ENCODE peak calls at places on chromosomes 4 and X, in six cellular contexts. H is K562, L is GM12891, N is H1, R is HepG2, W is GM12878. A is an unnamed sample.

GRCh38 chr4:3255611-3256186 is 6.7 kb downstream of the MSANTD1 start:
- DNase-seq in H (no peak), L (no peak), N (peak), R (no peak), W (no peak), A (peak)

GRCh38 chr4:11914406-11914805 is 485.7 kb upstream of the HS3ST1 start:
- DNase-seq in H (no peak), L (no peak), N (no peak), R (no peak), W (no peak), A (no peak)

GRCh38 chr4:48360285-48360965 is 19.1 kb downstream of the SLAIN2 start:
- DNase-seq in H (no peak), L (no peak), N (no peak), R (no peak), W (no peak), A (no peak)

GRCh38 chr4:34271479-34272355 is 1972.6 kb downstream of the ARAP2 start:
- DNase-seq in H (no peak), L (no peak), N (no peak), R (no peak), W (no peak), A (no peak)

GRCh38 chr4:184969610-184970009 is 48.7 kb upstream of the HELT start:
- DNase-seq in H (no peak), L (no peak), N (no peak), R (no peak), W (no peak), A (no peak)

GRCh38 chrX:11427082-11428033 is 134.1 kb downstream of the AMELX start:
- DNase-seq in H (peak), L (no peak), N (peak), R (no peak), W (no peak), A (peak)

GRCh38 chrX:102849396-102849795 is 87.7 kb upstream of the RAB40AL start:
- DNase-seq in H (no peak), L (no peak), N (no peak), R (no peak), W (no peak), A (no peak)

GRCh38 chr4:166957451-166957850 is 276.8 kb downstream of the SPOCK3 start:
- DNase-seq in H (no peak), L (no peak), N (no peak), R (no peak), W (no peak), A (no peak)

GRCh38 chr4:19689511-19689910 is 562.2 kb upstream of the SLIT2 start:
- DNase-seq in H (no peak), L (no peak), N (no peak), R (no peak), W (no peak), A (no peak)

GRCh38 chr4:40196724-40197281 is at the start of gene RHOH:
- DNase-seq in H (peak), L (no peak), N (peak), R (no peak), W (no peak), A (no peak)

GRCh38 chrX:94058728-94059382 is 384.8 kb downstream of the FAM133A start:
- DNase-seq in H (peak), L (no peak), N (no peak), R (peak), W (no peak), A (no peak)

GRCh38 chrX:19666950-19667349 is 151.6 kb upstream of the MAP3K15 start:
- DNase-seq in H (no peak), L (no peak), N (no peak), R (no peak), W (no peak), A (no peak)

GRCh38 chr4:4415806-4416805 is 29.2 kb downstream of the NSG1 start:
- DNase-seq in H (no peak), L (no peak), N (no peak), R (no peak), W (no peak), A (no peak)

GRCh38 chrX:115560978-115561604 is at the start of gene PLS3:
- DNase-seq in H (no peak), L (no peak), N (peak), R (peak), W (no peak), A (no peak)

GRCh38 chr4:184728858-184729257 is 5.0 kb downstream of the CENPU start:
- DNase-seq in H (no peak), L (no peak), N (no peak), R (peak), W (no peak), A (no peak)

GRCh38 chr4:17636696-17637351 is 22.4 kb downstream of the MED28 start:
- DNase-seq in H (peak), L (peak), N (peak), R (peak), W (no peak), A (peak)

GRCh38 chrX:131752493-131753198 is 208.8 kb downstream of the OR13H1 start:
- DNase-seq in H (no peak), L (no peak), N (no peak), R (no peak), W (peak), A (no peak)

GRCh38 chrX:17635231-17635630 is 102.1 kb upstream of the SCML1 start:
- DNase-seq in H (no peak), L (no peak), N (peak), R (no peak), W (no peak), A (no peak)

GRCh38 chr4:119299221-119300071 is 22.5 kb downstream of the FABP2 start:
- DNase-seq in H (peak), L (no peak), N (no peak), R (peak), W (peak), A (peak)

GRCh38 chrX:26918633-26919032 is 544.5 kb downstream of the PPP4R3C start:
- DNase-seq in H (peak), L (no peak), N (no peak), R (peak), W (no peak), A (no peak)

GRCh38 chr4:146522862-146523205 is 1.1 kb upstream of the SLC10A7 start:
- DNase-seq in H (peak), L (peak), N (no peak), R (peak), W (no peak), A (no peak)

GRCh38 chrX:124829930-124830329 is 483.6 kb downstream of the SH2D1A start:
- DNase-seq in H (no peak), L (no peak), N (no peak), R (no peak), W (no peak), A (no peak)

GRCh38 chr4:78645853-78646757 is 94.5 kb downstream of the ANXA3 start:
- DNase-seq in H (peak), L (no peak), N (no peak), R (peak), W (no peak), A (no peak)

GRCh38 chr4:83013931-83014330 is 3.3 kb upstream of the LIN54 start:
- DNase-seq in H (peak), L (no peak), N (no peak), R (no peak), W (no peak), A (no peak)

GRCh38 chrX:67544281-67544680 is 460 bp downstream of the AR start:
- DNase-seq in H (no peak), L (no peak), N (no peak), R (no peak), W (no peak), A (no peak)

GRCh38 chr4:99960648-99961047 is 10.6 kb upstream of the H2AZ1 start:
- DNase-seq in H (no peak), L (no peak), N (no peak), R (no peak), W (no peak), A (no peak)

GRCh38 chr4:55157559-55158277 is 32.3 kb upstream of the KDR start:
- DNase-seq in H (no peak), L (no peak), N (peak), R (no peak), W (no peak), A (no peak)

GRCh38 chr4:25449270-25449669 is 72.2 kb downstream of the ANAPC4 start:
- DNase-seq in H (no peak), L (no peak), N (no peak), R (no peak), W (no peak), A (no peak)

GRCh38 chr4:168717852-168718251 is 221.0 kb downstream of the PALLD start:
- DNase-seq in H (no peak), L (no peak), N (no peak), R (no peak), W (no peak), A (no peak)

GRCh38 chr4:74451214-74451661 is 6.3 kb downstream of the AREG start:
- DNase-seq in H (peak), L (no peak), N (no peak), R (peak), W (no peak), A (no peak)

GRCh38 chrX:1851527-1851926 is 236.7 kb downstream of the ASMT start:
- DNase-seq in H (no peak), L (no peak), N (no peak), R (no peak), W (no peak), A (no peak)

GRCh38 chrX:40145001-40145631 is 47.4 kb upstream of the BCOR start:
- DNase-seq in H (no peak), L (no peak), N (peak), R (no peak), W (no peak), A (no peak)
- TF ChIP-seq POLR2A in H (no peak), L (no peak), N (no peak), R (no peak), W (no peak), A (no peak)

GRCh38 chr4:6470502-6471302 is 1.7 kb downstream of the PPP2R2C start:
- DNase-seq in H (peak), L (no peak), N (peak), R (no peak), W (no peak), A (no peak)
- TF ChIP-seq POLR2AphosphoS5 in H (no peak), L (no peak), N (no peak), R (no peak), W (no peak), A (no peak)

GRCh38 chrX:317424-318067 is 1.1 kb downstream of the GTPBP6 start:
- DNase-seq in H (no peak), L (peak), N (no peak), R (no peak), W (no peak), A (peak)
- TF ChIP-seq TAF1 in H (no peak), L (no peak), N (no peak), R (no peak), W (no peak), A (no peak)

GRCh38 chr4:153222162-153222789 is 18.0 kb downstream of the TRIM2 start:
- DNase-seq in H (no peak), L (no peak), N (peak), R (no peak), W (no peak), A (peak)
- TF ChIP-seq POLR2A in H (no peak), L (no peak), N (no peak), R (peak), W (no peak), A (no peak)

DNA sequence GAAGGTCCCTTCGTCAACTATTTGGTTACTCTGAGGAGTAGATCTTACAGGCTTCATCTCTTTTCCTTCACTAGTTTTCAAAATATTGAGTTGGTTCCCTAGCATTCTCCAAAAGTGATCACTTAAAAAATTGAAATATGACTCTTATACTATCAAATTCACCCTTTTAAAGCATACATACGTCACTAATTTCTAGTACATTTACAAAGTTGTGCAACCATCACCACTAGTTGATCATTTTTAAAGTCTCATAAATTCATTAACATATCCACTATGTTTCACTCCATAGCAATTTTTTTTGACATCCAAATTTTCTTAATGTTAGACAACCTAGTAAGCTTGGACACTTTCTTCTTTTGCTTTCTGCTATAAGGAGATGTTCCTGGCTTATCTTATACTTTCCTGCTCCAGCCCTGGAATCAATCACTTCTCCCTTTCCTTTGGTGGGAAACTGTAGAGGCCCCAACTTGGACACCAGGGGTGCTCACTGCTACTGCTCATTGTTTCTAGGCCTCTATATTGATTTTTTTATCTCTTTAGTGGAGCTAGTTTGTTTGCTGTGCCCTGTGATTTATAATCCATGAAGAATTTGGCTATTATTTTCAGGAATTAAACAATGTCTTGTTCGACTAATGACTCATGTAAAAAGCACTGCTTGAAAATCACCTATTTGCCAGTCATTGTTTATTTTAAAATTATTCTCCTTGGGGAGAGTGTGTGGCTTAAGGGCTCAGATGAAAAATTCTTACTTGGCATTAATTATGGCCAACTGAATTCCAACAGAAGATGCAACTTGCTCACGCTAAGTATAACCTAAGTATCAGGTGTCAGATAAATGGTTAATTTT is 4.0 kb upstream of the ZFX start:
- DNase-seq in H (no peak), L (no peak), N (no peak), R (peak), W (no peak), A (no peak)
- TF ChIP-seq POLR2AphosphoS5 in H (no peak), L (no peak), N (no peak), R (no peak), W (no peak), A (no peak)

GRCh38 chrX:72100824-72101351 is 30.8 kb downstream of the RTL5 start:
- DNase-seq in H (no peak), L (no peak), N (no peak), R (no peak), W (peak), A (no peak)
- TF ChIP-seq TAF1 in H (no peak), L (no peak), N (no peak), R (no peak), W (no peak), A (no peak)

GRCh38 chrX:45517090-45517973 is 316.7 kb upstream of the DIPK2B start:
- DNase-seq in H (no peak), L (no peak), N (no peak), R (peak), W (no peak), A (no peak)

GRCh38 chrX:45518552-45518951 is 317.9 kb upstream of the DIPK2B start:
- DNase-seq in H (no peak), L (no peak), N (no peak), R (no peak), W (no peak), A (no peak)

GRCh38 chrX:45513042-45513441 is 312.4 kb upstream of the DIPK2B start:
- DNase-seq in H (no peak), L (no peak), N (no peak), R (peak), W (no peak), A (no peak)

DNA sequence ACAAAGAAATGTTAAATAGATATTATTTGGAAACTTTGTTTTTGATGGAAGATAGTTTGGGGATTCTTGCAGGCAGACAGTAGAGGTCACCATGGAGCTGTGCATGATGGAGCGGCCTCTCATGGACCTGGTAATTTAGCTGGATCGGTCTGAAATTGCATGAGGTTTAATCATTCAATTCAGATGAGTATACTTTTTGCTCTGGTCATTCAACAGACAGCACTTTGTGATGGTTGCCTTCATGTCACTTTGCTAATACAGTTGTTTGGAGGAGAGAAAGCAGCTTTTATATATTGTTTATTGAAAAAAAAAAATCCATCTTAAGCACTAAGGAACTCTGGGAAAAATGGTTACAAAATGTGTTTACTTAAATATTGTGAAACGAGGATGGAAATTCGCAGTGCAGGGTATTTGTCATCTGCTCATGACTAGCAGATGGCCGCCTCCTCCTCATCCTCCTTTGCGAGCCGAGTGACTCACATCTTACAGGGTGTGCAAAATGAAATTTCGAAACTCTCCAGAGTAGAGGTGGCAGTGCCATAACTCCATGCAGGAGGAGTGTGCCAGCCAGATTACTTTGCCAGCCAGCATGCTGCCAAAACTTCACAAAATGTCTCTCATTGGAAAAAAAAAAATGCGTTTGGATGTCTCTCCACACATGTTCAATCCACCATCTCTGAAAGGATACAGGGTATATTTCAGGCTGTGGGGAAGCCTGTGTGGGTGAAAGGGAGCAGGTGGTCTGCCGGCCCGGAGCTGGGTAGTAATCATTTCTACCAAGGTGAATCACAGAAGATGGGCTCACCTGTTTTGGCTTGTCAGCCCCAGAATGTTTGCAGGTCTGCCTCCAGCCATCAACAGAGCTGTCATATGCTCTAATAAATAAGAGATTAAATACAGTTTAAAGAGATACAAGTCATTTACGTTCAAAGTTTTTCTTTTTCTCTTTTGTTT is 314.9 kb upstream of the DIPK2B start:
- DNase-seq in H (peak), L (no peak), N (no peak), R (peak), W (no peak), A (no peak)
- TF ChIP-seq POLR2A in H (no peak), L (no peak), N (no peak), R (no peak), W (no peak), A (no peak)

DNA sequence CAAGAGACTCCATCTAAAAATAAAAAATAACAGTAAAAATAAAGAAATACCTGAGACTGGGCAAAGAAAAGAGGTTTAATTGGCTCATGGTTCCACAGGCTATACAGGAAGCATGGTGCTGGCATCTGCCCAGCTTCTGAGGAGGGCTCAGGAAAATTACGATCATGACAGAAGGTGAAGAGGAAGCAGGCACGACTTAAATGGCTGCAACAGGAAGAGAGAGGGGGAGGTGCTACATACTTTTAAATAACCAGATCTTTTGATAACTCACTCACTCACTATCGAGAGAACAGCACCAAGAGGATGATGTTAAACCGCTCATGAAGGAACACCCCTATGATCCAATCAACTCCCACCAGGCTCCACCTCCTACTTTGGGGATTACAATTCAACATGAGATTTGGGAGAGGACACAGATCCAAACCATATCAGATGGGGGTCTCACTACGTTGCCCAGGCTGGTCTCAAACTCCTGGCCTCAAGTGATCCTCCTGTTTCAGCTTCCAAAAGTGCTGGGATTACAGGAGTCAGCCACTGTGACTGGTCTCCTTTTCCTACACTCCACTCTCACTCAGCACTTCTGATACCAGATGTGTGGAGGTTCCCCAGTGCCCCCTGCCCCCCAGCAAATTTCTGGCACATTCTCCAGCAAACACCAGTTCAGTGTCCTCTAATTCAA is 11.9 kb upstream of the ZNF157 start:
- DNase-seq in H (no peak), L (no peak), N (no peak), R (no peak), W (no peak), A (no peak)
- TF ChIP-seq POLR2AphosphoS5 in H (no peak), L (no peak), N (no peak), R (no peak), W (no peak), A (no peak)

A was measured in GM12892.